ENCODE peak calls at places on chromosomes 16 and 17, in six cellular contexts. One of them, this sample, is unnamed.
A peak's percentile ranks its signal among the peaks of the same experiment; 100 is the strongest.

GRCh38 chr17:9185142-9185541 is 163.8 kb downstream of the NTN1 start:
- DNase-seq in psoas muscle: no peak
- DNase-seq in tibial nerve: no peak
- DNase-seq in mesendoderm: no peak
- DNase-seq in Peyer's patch: no peak
- DNase-seq in keratinocyte: no peak
- DNase-seq in this sample: no peak

GRCh38 chr17:72683506-72684404 is 408.7 kb downstream of the SLC39A11 start:
- DNase-seq in psoas muscle: peak; percentile 17
- DNase-seq in tibial nerve: no peak
- DNase-seq in mesendoderm: peak; percentile 68
- DNase-seq in Peyer's patch: peak; percentile 54
- DNase-seq in keratinocyte: peak; percentile 30
- DNase-seq in this sample: peak; percentile 75

GRCh38 chr16:86798247-86799041 is 220.1 kb downstream of the FOXL1 start:
- DNase-seq in psoas muscle: no peak
- DNase-seq in tibial nerve: no peak
- DNase-seq in mesendoderm: no peak
- DNase-seq in Peyer's patch: no peak
- DNase-seq in keratinocyte: no peak
- DNase-seq in this sample: no peak

GRCh38 chr16:17773698-17774101 is 302.9 kb upstream of the XYLT1 start:
- DNase-seq in psoas muscle: no peak
- DNase-seq in tibial nerve: no peak
- DNase-seq in mesendoderm: peak; percentile 87
- DNase-seq in Peyer's patch: no peak
- DNase-seq in keratinocyte: no peak
- DNase-seq in this sample: peak; percentile 16

GRCh38 chr16:50213939-50214519 is 52.3 kb upstream of the ADCY7 start:
- DNase-seq in psoas muscle: no peak
- DNase-seq in tibial nerve: no peak
- DNase-seq in mesendoderm: peak; percentile 50
- DNase-seq in Peyer's patch: no peak
- DNase-seq in keratinocyte: no peak
- DNase-seq in this sample: no peak

GRCh38 chr17:44079877-44080821 is 9.6 kb downstream of the G6PC3 start:
- DNase-seq in psoas muscle: no peak
- DNase-seq in tibial nerve: no peak
- DNase-seq in mesendoderm: no peak
- DNase-seq in Peyer's patch: no peak
- DNase-seq in keratinocyte: no peak
- DNase-seq in this sample: no peak

GRCh38 chr16:48123104-48123788 is 32.5 kb downstream of the ABCC12 start:
- DNase-seq in psoas muscle: peak; percentile 30
- DNase-seq in tibial nerve: no peak
- DNase-seq in mesendoderm: peak; percentile 88
- DNase-seq in Peyer's patch: no peak
- DNase-seq in keratinocyte: peak; percentile 94
- DNase-seq in this sample: peak; percentile 95

GRCh38 chr16:27353853-27354252 is 40.1 kb downstream of the IL4R start:
- DNase-seq in psoas muscle: no peak
- DNase-seq in tibial nerve: no peak
- DNase-seq in mesendoderm: peak; percentile 48
- DNase-seq in Peyer's patch: no peak
- DNase-seq in keratinocyte: no peak
- DNase-seq in this sample: no peak

GRCh38 chr17:79435962-79436361 is 174.9 kb downstream of the RBFOX3 start:
- DNase-seq in psoas muscle: no peak
- DNase-seq in tibial nerve: no peak
- DNase-seq in mesendoderm: no peak
- DNase-seq in Peyer's patch: no peak
- DNase-seq in keratinocyte: no peak
- DNase-seq in this sample: no peak

GRCh38 chr17:77129568-77130301 is 11.0 kb upstream of the SEC14L1 start:
- DNase-seq in psoas muscle: peak; percentile 45
- DNase-seq in tibial nerve: no peak
- DNase-seq in mesendoderm: no peak
- DNase-seq in Peyer's patch: no peak
- DNase-seq in keratinocyte: no peak
- DNase-seq in this sample: no peak

GRCh38 chr16:7400117-7400890 is 67.7 kb downstream of the RBFOX1 start:
- DNase-seq in psoas muscle: no peak
- DNase-seq in tibial nerve: no peak
- DNase-seq in mesendoderm: no peak
- DNase-seq in Peyer's patch: no peak
- DNase-seq in keratinocyte: no peak
- DNase-seq in this sample: no peak

GRCh38 chr16:83031524-83031923 is 404.8 kb downstream of the CDH13 start:
- DNase-seq in psoas muscle: no peak
- DNase-seq in tibial nerve: no peak
- DNase-seq in mesendoderm: peak; percentile 8
- DNase-seq in Peyer's patch: no peak
- DNase-seq in keratinocyte: no peak
- DNase-seq in this sample: no peak

GRCh38 chr17:64174686-64175456 is 44.9 kb upstream of the ERN1 start:
- DNase-seq in psoas muscle: peak; percentile 31
- DNase-seq in tibial nerve: no peak
- DNase-seq in mesendoderm: no peak
- DNase-seq in Peyer's patch: no peak
- DNase-seq in keratinocyte: no peak
- DNase-seq in this sample: no peak

GRCh38 chr17:11366451-11366850 is 125.4 kb downstream of the SHISA6 start:
- DNase-seq in psoas muscle: no peak
- DNase-seq in tibial nerve: no peak
- DNase-seq in mesendoderm: no peak
- DNase-seq in Peyer's patch: no peak
- DNase-seq in keratinocyte: no peak
- DNase-seq in this sample: no peak

GRCh38 chr16:9079430-9079812 is 12.0 kb upstream of the HAPSTR1 start:
- DNase-seq in psoas muscle: no peak
- DNase-seq in tibial nerve: no peak
- DNase-seq in mesendoderm: no peak
- DNase-seq in Peyer's patch: no peak
- DNase-seq in keratinocyte: no peak
- DNase-seq in this sample: no peak

GRCh38 chr17:41835214-41835799 is 725 bp downstream of the NT5C3B start:
- DNase-seq in psoas muscle: no peak
- DNase-seq in tibial nerve: no peak
- DNase-seq in mesendoderm: no peak
- DNase-seq in Peyer's patch: no peak
- DNase-seq in keratinocyte: no peak
- DNase-seq in this sample: no peak

GRCh38 chr16:1775006-1775845 is 2.3 kb upstream of the MRPS34 start:
- DNase-seq in psoas muscle: peak; percentile 12
- DNase-seq in tibial nerve: no peak
- DNase-seq in mesendoderm: no peak
- DNase-seq in Peyer's patch: no peak
- DNase-seq in keratinocyte: no peak
- DNase-seq in this sample: no peak

GRCh38 chr16:1772908-1773702 is at the start of gene MRPS34:
- DNase-seq in psoas muscle: peak; percentile 87
- DNase-seq in tibial nerve: peak; percentile 63
- DNase-seq in mesendoderm: peak; percentile 92
- DNase-seq in Peyer's patch: peak; percentile 91
- DNase-seq in keratinocyte: no peak
- DNase-seq in this sample: no peak

GRCh38 chr16:1773703-1774455 is 945 bp upstream of the MRPS34 start:
- DNase-seq in psoas muscle: peak; percentile 33
- DNase-seq in tibial nerve: no peak
- DNase-seq in mesendoderm: no peak
- DNase-seq in Peyer's patch: peak; percentile 70
- DNase-seq in keratinocyte: no peak
- DNase-seq in this sample: no peak

GRCh38 chr16:1775846-1776671 is 3.1 kb upstream of the MRPS34 start:
- DNase-seq in psoas muscle: peak; percentile 19
- DNase-seq in tibial nerve: no peak
- DNase-seq in mesendoderm: no peak
- DNase-seq in Peyer's patch: no peak
- DNase-seq in keratinocyte: no peak
- DNase-seq in this sample: no peak

DNA sequence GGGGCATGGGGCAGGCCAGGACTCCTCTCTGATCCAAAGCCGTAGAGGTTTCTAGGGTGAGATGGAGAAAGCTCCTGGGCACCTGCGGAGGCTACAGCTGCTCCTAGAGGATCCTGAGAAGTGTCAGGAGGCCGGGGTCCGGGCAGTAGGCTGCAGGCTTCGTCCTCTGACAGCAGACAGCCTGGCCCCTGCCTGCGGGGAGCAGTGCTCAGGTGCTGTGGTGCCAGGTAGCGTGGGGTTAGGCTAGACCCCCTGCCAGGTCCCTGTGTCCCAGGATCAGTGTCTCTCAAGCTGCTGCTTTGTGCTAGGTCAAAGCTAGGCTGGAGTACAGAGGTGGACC is 1.5 kb upstream of the MRPS34 start:
- DNase-seq in psoas muscle: peak; percentile 12
- DNase-seq in tibial nerve: no peak
- DNase-seq in mesendoderm: no peak
- DNase-seq in Peyer's patch: no peak
- DNase-seq in keratinocyte: no peak
- DNase-seq in this sample: no peak
- H3K27ac ChIP-seq in psoas muscle: peak overlapping the region; percentile 90
- H3K27ac ChIP-seq in tibial nerve: no peak overlapping the region
- H3K27ac ChIP-seq in mesendoderm: no peak overlapping the region
- H3K27ac ChIP-seq in Peyer's patch: no peak overlapping the region
- H3K27ac ChIP-seq in keratinocyte: no peak overlapping the region
- H3K27ac ChIP-seq in this sample: peak overlapping the region; percentile 88

GRCh38 chr16:71565812-71566700 is 10.8 kb downstream of the TAT start:
- DNase-seq in psoas muscle: no peak
- DNase-seq in tibial nerve: no peak
- DNase-seq in mesendoderm: no peak
- DNase-seq in Peyer's patch: no peak
- DNase-seq in keratinocyte: no peak
- DNase-seq in this sample: no peak
- H3K27ac ChIP-seq in psoas muscle: no peak overlapping the region
- H3K27ac ChIP-seq in tibial nerve: no peak overlapping the region
- H3K27ac ChIP-seq in mesendoderm: no peak overlapping the region
- H3K27ac ChIP-seq in Peyer's patch: peak overlapping the region; percentile 74
- H3K27ac ChIP-seq in keratinocyte: no peak overlapping the region
- H3K27ac ChIP-seq in this sample: no peak overlapping the region

GRCh38 chr17:1001640-1002411 is 4.9 kb downstream of the TIMM22 start:
- DNase-seq in psoas muscle: no peak
- DNase-seq in tibial nerve: peak; percentile 43
- DNase-seq in mesendoderm: peak; percentile 70
- DNase-seq in Peyer's patch: no peak
- DNase-seq in keratinocyte: no peak
- DNase-seq in this sample: no peak
- H3K27ac ChIP-seq in psoas muscle: peak overlapping the region; percentile 87
- H3K27ac ChIP-seq in tibial nerve: peak overlapping the region; percentile 6
- H3K27ac ChIP-seq in mesendoderm: no peak overlapping the region
- H3K27ac ChIP-seq in Peyer's patch: peak overlapping the region; percentile 76
- H3K27ac ChIP-seq in keratinocyte: peak overlapping the region; percentile 27
- H3K27ac ChIP-seq in this sample: peak overlapping the region; percentile 7

DNA sequence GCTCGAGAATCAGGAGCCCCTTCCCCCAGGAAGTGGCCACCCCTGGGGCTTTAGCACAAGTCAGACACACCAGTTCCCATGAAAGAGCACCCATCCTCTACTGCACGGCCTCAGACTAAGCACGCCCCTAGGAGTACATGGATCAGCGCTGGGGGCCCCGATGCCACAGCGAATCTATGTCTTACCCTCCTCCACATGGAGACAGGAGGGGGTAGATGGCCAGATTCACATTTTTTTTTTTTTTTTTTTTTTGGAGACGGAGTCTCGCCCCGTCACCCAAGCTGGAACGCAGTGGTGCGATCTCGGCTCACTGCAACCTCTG is 3.2 kb upstream of the EXOSC6 start:
- DNase-seq in psoas muscle: no peak
- DNase-seq in tibial nerve: no peak
- DNase-seq in mesendoderm: no peak
- DNase-seq in Peyer's patch: no peak
- DNase-seq in keratinocyte: no peak
- DNase-seq in this sample: no peak
- H3K27ac ChIP-seq in psoas muscle: no peak overlapping the region
- H3K27ac ChIP-seq in tibial nerve: no peak overlapping the region
- H3K27ac ChIP-seq in mesendoderm: no peak overlapping the region
- H3K27ac ChIP-seq in Peyer's patch: no peak overlapping the region
- H3K27ac ChIP-seq in keratinocyte: no peak overlapping the region
- H3K27ac ChIP-seq in this sample: no peak overlapping the region

DNA sequence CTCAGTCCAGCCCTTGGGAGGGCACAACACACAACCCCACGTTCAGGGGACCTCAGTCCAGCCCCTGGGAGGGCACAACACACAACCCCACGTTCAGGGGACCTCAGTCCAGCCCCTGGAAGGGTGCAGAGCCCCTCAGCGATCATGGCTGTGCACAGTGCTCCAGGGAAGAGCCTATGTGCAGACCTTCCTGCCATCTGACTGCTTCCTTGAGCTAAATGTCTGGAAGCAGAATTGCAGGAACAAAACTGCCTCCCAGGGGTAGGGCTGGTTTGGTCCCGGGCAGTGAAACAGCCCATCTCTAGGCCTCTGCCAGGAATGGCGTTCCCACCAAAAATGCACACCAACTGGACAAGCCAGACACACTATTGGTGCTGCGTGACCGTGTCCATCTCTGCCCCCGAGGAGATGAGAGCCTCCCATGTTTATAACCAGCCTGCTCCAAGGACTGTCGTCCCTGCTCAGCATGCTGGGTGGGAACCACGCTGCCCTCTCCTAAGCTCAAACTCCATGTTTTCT is 44.0 kb downstream of the ZNF276 start:
- DNase-seq in psoas muscle: no peak
- DNase-seq in tibial nerve: no peak
- DNase-seq in mesendoderm: no peak
- DNase-seq in Peyer's patch: no peak
- DNase-seq in keratinocyte: no peak
- DNase-seq in this sample: no peak
- H3K27ac ChIP-seq in psoas muscle: no peak overlapping the region
- H3K27ac ChIP-seq in tibial nerve: no peak overlapping the region
- H3K27ac ChIP-seq in mesendoderm: no peak overlapping the region
- H3K27ac ChIP-seq in Peyer's patch: peak overlapping the region; percentile 90
- H3K27ac ChIP-seq in keratinocyte: no peak overlapping the region
- H3K27ac ChIP-seq in this sample: no peak overlapping the region

DNA sequence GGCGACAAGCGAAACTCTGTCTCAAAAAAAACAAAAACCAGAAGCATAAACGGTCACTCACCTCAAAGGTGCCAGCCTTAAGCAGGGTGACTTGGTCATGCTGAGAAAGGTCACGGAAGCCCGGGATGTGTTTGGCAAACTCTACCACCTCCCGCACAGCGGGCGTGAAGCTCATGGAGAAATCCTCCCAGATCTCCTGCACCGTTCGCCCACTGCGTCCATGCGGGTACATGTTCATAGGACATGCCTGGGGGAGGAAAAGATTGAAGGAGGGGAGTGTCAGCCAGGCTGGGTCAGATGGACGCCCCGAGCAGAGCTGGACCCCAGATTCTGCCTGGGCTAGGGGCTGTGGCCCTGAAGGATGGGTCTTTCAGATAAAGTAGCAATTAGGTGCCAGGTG is 5.5 kb downstream of the NR1D1 start:
- DNase-seq in psoas muscle: no peak
- DNase-seq in tibial nerve: no peak
- DNase-seq in mesendoderm: no peak
- DNase-seq in Peyer's patch: no peak
- DNase-seq in keratinocyte: no peak
- DNase-seq in this sample: no peak
- H3K27ac ChIP-seq in psoas muscle: peak overlapping the region; percentile 99
- H3K27ac ChIP-seq in tibial nerve: peak overlapping the region; percentile 98
- H3K27ac ChIP-seq in mesendoderm: no peak overlapping the region
- H3K27ac ChIP-seq in Peyer's patch: peak overlapping the region; percentile 98
- H3K27ac ChIP-seq in keratinocyte: no peak overlapping the region
- H3K27ac ChIP-seq in this sample: no peak overlapping the region